ENCODE peak calls at places on chromosomes 4 and X, in five cellular contexts. M is esophagus muscularis mucosa, F is right lobe of liver, E is breast epithelium, S is ascending aorta. X is an unnamed sample.

GRCh38 chr4:164977243-164978164 is at the start of gene TRIM61:
- DNase-seq in S (no peak), E (no peak), F (no peak), M (peak; percentile 77), X (peak; percentile 74)

GRCh38 chr4:159071178-159071968 is 31.5 kb upstream of the RAPGEF2 start:
- DNase-seq in F (no peak), E (peak; percentile 47), S (no peak), M (peak; percentile 75), X (no peak)

GRCh38 chrX:68822641-68823410 is 6.0 kb upstream of the EFNB1 start:
- DNase-seq in M (peak; percentile 70), S (no peak), E (no peak), F (no peak), X (peak; percentile 38)

GRCh38 chr4:134024251-134024650 is 177.3 kb downstream of the PABPC4L start:
- DNase-seq in S (no peak), E (no peak), M (no peak), F (no peak), X (no peak)

GRCh38 chrX:25597561-25597960 is 540.6 kb upstream of the MAGEB18 start:
- DNase-seq in F (no peak), E (no peak), M (no peak), S (no peak), X (no peak)

GRCh38 chr4:177159600-177159999 is 150.1 kb upstream of the NEIL3 start:
- DNase-seq in M (no peak), F (no peak), E (no peak), S (no peak), X (no peak)

GRCh38 chr4:16693040-16693506 is 205.4 kb downstream of the LDB2 start:
- DNase-seq in S (no peak), F (no peak), E (peak; percentile 43), M (no peak), X (no peak)

GRCh38 chr4:8311096-8312068 is 41.8 kb downstream of the HTRA3 start:
- DNase-seq in M (no peak), S (peak; percentile 6), E (no peak), F (peak; percentile 25), X (no peak)

GRCh38 chr4:52091811-52092210 is 40.7 kb downstream of the SPATA18 start:
- DNase-seq in S (no peak), F (no peak), M (no peak), E (no peak), X (no peak)

GRCh38 chr4:120718979-120719566 is 203.5 kb downstream of the PRDM5 start:
- DNase-seq in S (no peak), F (no peak), E (no peak), M (no peak), X (no peak)

GRCh38 chr4:184450743-184451142 is 23.6 kb downstream of the IRF2 start:
- DNase-seq in E (no peak), S (no peak), M (no peak), F (no peak), X (no peak)

GRCh38 chr4:98260047-98260578 is 1.1 kb upstream of the RAP1GDS1 start:
- DNase-seq in S (no peak), M (no peak), F (peak; percentile 72), E (peak; percentile 28), X (peak; percentile 43)

GRCh38 chr4:87251104-87251503 is 30.7 kb upstream of the KLHL8 start:
- DNase-seq in S (no peak), M (no peak), E (no peak), F (peak; percentile 76), X (peak; percentile 17)

GRCh38 chr4:168550071-168550766 is 53.4 kb downstream of the PALLD start:
- DNase-seq in F (no peak), M (no peak), S (no peak), E (no peak), X (no peak)

GRCh38 chr4:77800483-77801259 is 18.5 kb downstream of the CNOT6L start:
- DNase-seq in M (no peak), E (no peak), S (no peak), F (no peak), X (no peak)

GRCh38 chr4:7828926-7829325 is 110.7 kb downstream of the AFAP1 start:
- DNase-seq in S (no peak), F (no peak), M (no peak), E (no peak), X (no peak)

GRCh38 chrX:155417769-155418168 is 35.9 kb downstream of the F8A2 start:
- DNase-seq in F (no peak), S (no peak), M (no peak), E (no peak), X (no peak)

GRCh38 chr4:83096397-83096796 is 18.1 kb downstream of the PLAC8 start:
- DNase-seq in F (no peak), E (no peak), S (no peak), M (no peak), X (no peak)

GRCh38 chr4:120839974-120840751 is 82.4 kb downstream of the PRDM5 start:
- DNase-seq in E (no peak), F (no peak), S (no peak), M (no peak), X (peak; percentile 19)

GRCh38 chr4:114597410-114598115 is 1.0 kb upstream of the UGT8 start:
- DNase-seq in F (no peak), S (no peak), M (no peak), E (peak; percentile 20), X (no peak)

GRCh38 chrX:150574824-150575409 is 6.5 kb downstream of the MTM1 start:
- DNase-seq in E (no peak), S (no peak), F (no peak), M (no peak), X (no peak)

GRCh38 chrX:53445977-53446376 is 11.8 kb upstream of the HSD17B10 start:
- DNase-seq in F (peak; percentile 49), S (no peak), M (no peak), E (no peak), X (no peak)

GRCh38 chrX:69396916-69397315 is 107.2 kb upstream of the NALF2 start:
- DNase-seq in F (no peak), M (no peak), S (no peak), E (no peak), X (no peak)

GRCh38 chr4:157664726-157665125 is 444.2 kb downstream of the GRIA2 start:
- DNase-seq in F (no peak), E (no peak), M (no peak), S (no peak), X (no peak)

GRCh38 chr4:110197421-110198398 is 705 bp downstream of the ELOVL6 start:
- DNase-seq in F (peak; percentile 70), M (no peak), S (no peak), E (no peak), X (peak; percentile 25)

GRCh38 chrX:129230850-129231512 is 292.3 kb downstream of the SMARCA1 start:
- DNase-seq in S (no peak), M (no peak), E (no peak), F (peak; percentile 56), X (no peak)

GRCh38 chr4:122715221-122715620 is 17.3 kb upstream of the BBS12 start:
- DNase-seq in F (no peak), S (no peak), M (no peak), E (no peak), X (no peak)

GRCh38 chr4:182207806-182208483 is 35.3 kb upstream of the TENM3 start:
- DNase-seq in M (no peak), F (no peak), S (no peak), E (no peak), X (no peak)

GRCh38 chr4:114072781-114073180 is 93.3 kb upstream of the ARSJ start:
- DNase-seq in F (no peak), S (no peak), E (no peak), M (no peak), X (no peak)

GRCh38 chrX:153874091-153874365 is 11.9 kb downstream of the L1CAM start:
- DNase-seq in E (no peak), M (no peak), F (no peak), S (no peak), X (no peak)

GRCh38 chrX:153877571-153878261 is 8.3 kb downstream of the L1CAM start:
- DNase-seq in E (no peak), F (no peak), S (no peak), M (no peak), X (no peak)

GRCh38 chrX:153874366-153875125 is 11.4 kb downstream of the L1CAM start:
- DNase-seq in F (no peak), S (no peak), M (no peak), E (no peak), X (no peak)

GRCh38 chrX:153875391-153876111 is 10.4 kb downstream of the L1CAM start:
- DNase-seq in E (no peak), S (no peak), F (no peak), M (no peak), X (peak; percentile 44)

DNA sequence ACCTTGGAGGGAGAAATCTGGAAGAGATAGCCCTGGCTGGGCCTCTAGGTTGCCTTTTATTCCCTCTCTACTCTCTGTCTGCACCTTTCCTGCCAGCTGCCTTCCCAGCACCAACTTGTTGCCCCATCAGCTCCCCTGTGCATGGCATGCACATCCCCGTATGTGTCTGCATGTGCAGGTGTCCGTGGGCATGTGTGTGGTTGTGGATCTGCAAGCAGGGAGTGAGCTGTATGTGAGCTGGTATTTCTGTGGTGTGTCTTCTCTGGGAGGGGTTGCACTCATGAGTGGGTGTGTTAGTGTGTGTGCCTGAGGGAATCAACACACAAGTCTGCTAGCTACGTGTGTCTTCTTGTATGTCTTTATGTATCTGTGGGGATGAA is 9.9 kb downstream of the L1CAM start:
- DNase-seq in F (no peak), S (no peak), M (no peak), E (no peak), X (no peak)
- H3K4me1 ChIP-seq in F (no peaks in the 10 kb centered on the region), S (no peaks in the 10 kb centered on the region), M (no peaks in the 10 kb centered on the region), E (no peaks in the 10 kb centered on the region), X (no peaks in the 10 kb centered on the region)

GRCh38 chrX:40866878-40867277 is 131.5 kb upstream of the MED14 start:
- DNase-seq in S (no peak), F (no peak), M (no peak), E (peak; percentile 46), X (no peak)

GRCh38 chrX:40868868-40869267 is 133.5 kb upstream of the MED14 start:
- DNase-seq in F (no peak), S (no peak), E (no peak), M (no peak), X (no peak)

GRCh38 chrX:40867352-40867751 is 132.0 kb upstream of the MED14 start:
- DNase-seq in S (no peak), M (no peak), E (peak; percentile 19), F (no peak), X (no peak)

GRCh38 chrX:40871385-40872082 is 136.2 kb upstream of the MED14 start:
- DNase-seq in F (no peak), M (no peak), S (no peak), E (no peak), X (no peak)
- TF ChIP-seq CTCF in F (no peak), M (no peak), S (no peak), E (no peak), X (no peak)

GRCh38 chr4:139514382-139515059 is 41.5 kb downstream of the SETD7 start:
- DNase-seq in S (no peak), E (no peak), F (no peak), M (peak; percentile 45), X (no peak)

GRCh38 chr4:139509727-139510410 is 46.1 kb downstream of the SETD7 start:
- DNase-seq in F (peak; percentile 67), S (no peak), E (no peak), M (peak; percentile 29), X (no peak)

GRCh38 chr4:139515531-139515958 is 40.5 kb downstream of the SETD7 start:
- DNase-seq in M (no peak), F (no peak), S (no peak), E (no peak), X (no peak)

GRCh38 chr4:139508581-139509237 is 47.3 kb downstream of the SETD7 start:
- DNase-seq in M (no peak), S (no peak), E (no peak), F (no peak), X (no peak)

GRCh38 chr4:139511320-139511719 is 44.7 kb downstream of the SETD7 start:
- DNase-seq in S (no peak), F (no peak), M (peak; percentile 31), E (no peak), X (no peak)
- H3K4me1 ChIP-seq in S (no peaks in the 10 kb centered on the region), F (peaks cover 25% of the 10 kb centered on the region), M (peaks cover 8% of the 10 kb centered on the region), E (no peaks in the 10 kb centered on the region), X (peaks cover 45% of the 10 kb centered on the region)

GRCh38 chr4:3136454-3136853 is 62.0 kb downstream of the HTT start:
- DNase-seq in S (no peak), E (no peak), F (no peak), M (no peak), X (no peak)
- TF ChIP-seq CTCF in S (no peak), E (peak; percentile 19), F (peak; percentile 45), M (peak; percentile 56), X (peak; percentile 49)